ENCODE peak calls at places on chromosomes 3 and 15, in ten cellular contexts. G is GM20000, X is spleen, Q is Caco-2, P is stomach, L is epithelial cell of esophagus, D is cardiac muscle cell, N is PC-3, U is choroid plexus epithelial cell, C is HCT116. I is an unnamed sample.

GRCh38 chr3:70927239-70927638 is 614.8 kb upstream of the MDFIC2 start:
- DNase-seq in X (no peak), P (no peak), N (no peak), Q (no peak), L (no peak), D (no peak), G (no peak), U (no peak), C (no peak), I (no peak)

GRCh38 chr15:38547255-38547997 is 17.2 kb downstream of the RASGRP1 start:
- DNase-seq in D (no peak), C (no peak), Q (no peak), L (no peak), P (no peak), U (peak), X (no peak), G (no peak), N (no peak), I (no peak)

GRCh38 chr3:155112661-155113389 is 32.7 kb downstream of the MME start:
- DNase-seq in L (peak), D (no peak), N (no peak), U (no peak), P (no peak), X (no peak), C (no peak), Q (no peak), G (no peak), I (no peak)

GRCh38 chr3:163039636-163040035 is 1543.0 kb downstream of the OTOL1 start:
- DNase-seq in D (no peak), L (no peak), P (no peak), C (no peak), U (no peak), G (no peak), Q (no peak), X (no peak), N (no peak), I (no peak)

GRCh38 chr15:32855942-32856341 is 138.1 kb downstream of the GREM1 start:
- DNase-seq in L (peak), D (no peak), G (no peak), P (no peak), C (peak), Q (peak), N (peak), X (no peak), U (peak), I (peak)

GRCh38 chr3:142648950-142649349 is 52.8 kb downstream of the PLS1 start:
- DNase-seq in X (no peak), N (peak), D (no peak), P (no peak), G (no peak), C (no peak), U (no peak), L (no peak), Q (no peak), I (no peak)

GRCh38 chr3:48110463-48110862 is 77.8 kb downstream of the CDC25A start:
- DNase-seq in X (no peak), L (peak), Q (no peak), D (no peak), G (no peak), U (no peak), C (no peak), N (no peak), P (no peak), I (no peak)

GRCh38 chr3:134419214-134419965 is 45.1 kb upstream of the AMOTL2 start:
- DNase-seq in G (no peak), C (no peak), L (no peak), N (no peak), P (no peak), D (no peak), X (no peak), U (no peak), Q (peak), I (no peak)

GRCh38 chr15:68992696-68993095 is 21.8 kb upstream of the NOX5 start:
- DNase-seq in Q (no peak), N (no peak), D (no peak), G (no peak), X (no peak), L (peak), U (no peak), C (no peak), P (no peak), I (no peak)

DNA sequence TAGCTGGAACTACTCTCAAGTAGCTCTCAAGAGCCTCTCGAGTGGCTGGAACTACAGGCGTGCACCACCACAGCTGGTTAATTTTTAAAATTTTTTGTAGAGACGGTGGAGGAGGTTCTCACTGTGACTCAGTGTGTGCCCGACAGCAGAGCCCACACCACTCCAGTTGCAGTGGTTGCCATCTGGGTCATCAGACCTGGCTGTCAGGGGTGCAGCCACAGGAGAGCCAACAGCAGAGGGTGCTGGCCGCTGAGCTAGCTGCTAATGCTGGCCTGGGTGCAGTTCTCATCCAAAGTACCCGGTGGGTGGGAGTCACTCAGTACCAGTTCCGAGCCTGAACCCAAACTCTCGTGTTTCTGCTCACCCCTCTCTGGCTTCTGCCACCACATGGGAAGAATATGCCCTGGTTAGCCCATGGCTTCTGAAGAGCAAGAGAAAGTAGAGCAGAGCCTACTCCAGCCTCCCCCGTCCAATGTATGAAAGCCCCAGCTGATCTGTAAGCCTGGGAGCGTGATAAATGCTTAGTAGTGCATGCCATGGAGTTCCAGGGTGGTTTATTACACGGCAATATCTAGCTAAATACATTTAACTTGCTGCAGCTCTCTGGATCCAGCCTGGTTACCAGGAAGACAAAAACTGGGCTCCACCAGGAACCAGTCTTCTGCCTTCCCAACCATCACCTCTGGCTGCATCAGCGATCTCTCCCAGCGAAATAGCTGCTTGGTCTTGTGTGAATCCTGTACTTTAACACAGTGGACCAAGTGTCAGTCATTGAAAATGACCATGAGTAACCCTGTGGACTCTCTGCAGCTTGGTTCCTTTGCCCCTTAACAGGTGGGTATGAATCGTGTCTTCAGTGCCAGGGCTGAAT is 17.1 kb downstream of the UMPS start:
- DNase-seq in Q (no peak), X (no peak), P (no peak), C (no peak), U (no peak), D (no peak), G (no peak), L (no peak), N (no peak), I (no peak)
- TF ChIP-seq CTCF in Q (no peak), X (no peak), P (no peak), C (no peak), U (no peak), D (no peak), G (no peak), L (no peak), N (no peak), I (no peak)

GRCh38 chr3:17979248-17979647 is 236.8 kb upstream of the TBC1D5 start:
- DNase-seq in P (no peak), G (no peak), U (no peak), D (peak), X (no peak), N (peak), Q (peak), L (peak), C (no peak), I (peak)
- TF ChIP-seq CTCF in P (no peak), G (no peak), U (no peak), D (no peak), X (no peak), N (peak), Q (no peak), L (peak), C (peak), I (no peak)

GRCh38 chr3:908839-909238 is 184.0 kb upstream of the CNTN6 start:
- DNase-seq in G (no peak), U (peak), P (no peak), N (no peak), D (peak), X (no peak), L (peak), Q (peak), C (no peak), I (no peak)
- TF ChIP-seq CTCF in G (no peak), U (peak), P (no peak), N (peak), D (no peak), X (no peak), L (peak), Q (peak), C (no peak), I (peak)

GRCh38 chr3:178152010-178152409 is 384.2 kb upstream of the KCNMB2 start:
- DNase-seq in X (no peak), U (peak), G (no peak), C (no peak), N (peak), D (no peak), Q (no peak), P (no peak), L (no peak), I (no peak)
- TF ChIP-seq CTCF in X (no peak), U (peak), G (no peak), C (no peak), N (peak), D (no peak), Q (no peak), P (no peak), L (no peak), I (no peak)

I was measured in MCF 10A.